ENCODE peak calls at places on chromosomes 12 and 14, in nine cellular contexts. P, V, Y, H, M, S, T, J and I are unnamed samples.

GRCh38 chr12:111954974-111955373 is 58.0 kb downstream of the TMEM116 start:
- DNase-seq in T (no peak), M (no peak), S (no peak), V (no peak), H (no peak), Y (no peak), J (no peak), P (peak), I (no peak)

GRCh38 chr12:91355150-91356006 is 172.8 kb upstream of the DCN start:
- DNase-seq in H (no peak), T (peak), Y (peak), J (no peak), M (peak), P (peak), S (peak), V (peak), I (peak)

GRCh38 chr12:108110844-108111243 is 18.2 kb upstream of the WSCD2 start:
- DNase-seq in S (no peak), T (no peak), P (no peak), M (no peak), V (no peak), J (no peak), Y (no peak), H (no peak), I (no peak)

GRCh38 chr12:39395866-39396265 is 47.1 kb downstream of the KIF21A start:
- DNase-seq in Y (no peak), V (no peak), S (no peak), H (no peak), T (no peak), M (no peak), P (no peak), J (no peak), I (no peak)

GRCh38 chr14:78524766-78525165 is 354.6 kb downstream of the NRXN3 start:
- DNase-seq in P (no peak), T (no peak), S (no peak), J (no peak), H (no peak), M (no peak), Y (no peak), V (no peak), I (peak)

GRCh38 chr14:33755358-33755757 is 195.5 kb downstream of the EGLN3 start:
- DNase-seq in V (no peak), P (peak), J (no peak), H (no peak), T (no peak), M (peak), Y (no peak), S (no peak), I (peak)

GRCh38 chr14:93103392-93104080 is 12.2 kb downstream of the ITPK1 start:
- DNase-seq in M (peak), P (no peak), J (no peak), S (peak), V (peak), H (peak), T (peak), Y (no peak), I (no peak)

GRCh38 chr12:6430124-6430989 is 14.4 kb upstream of the CD27 start:
- DNase-seq in H (no peak), T (no peak), V (peak), S (no peak), J (no peak), M (peak), Y (no peak), P (peak), I (peak)

GRCh38 chr14:23091294-23092225 is 3.4 kb downstream of the ACIN1 start:
- DNase-seq in V (no peak), P (no peak), T (no peak), H (no peak), J (no peak), Y (no peak), S (no peak), M (no peak), I (no peak)

GRCh38 chr14:69643430-69644200 is 32.2 kb downstream of the SUSD6 start:
- DNase-seq in V (no peak), T (no peak), H (peak), J (peak), Y (no peak), S (no peak), M (no peak), P (no peak), I (no peak)

GRCh38 chr12:94761559-94761958 is 111.2 kb upstream of the TMCC3 start:
- DNase-seq in T (no peak), H (no peak), V (no peak), S (no peak), P (no peak), M (peak), J (no peak), Y (no peak), I (peak)

GRCh38 chr12:111268738-111269572 is 99.9 kb downstream of the PHETA1 start:
- DNase-seq in M (peak), H (no peak), S (no peak), V (peak), T (no peak), P (peak), J (no peak), Y (peak), I (peak)

GRCh38 chr12:29990971-29991370 is 207.2 kb upstream of the TMTC1 start:
- DNase-seq in J (no peak), Y (no peak), M (peak), P (no peak), H (no peak), V (no peak), S (no peak), T (no peak), I (no peak)

GRCh38 chr12:112183141-112183581 is 57.8 kb downstream of the TRAFD1 start:
- DNase-seq in S (no peak), Y (no peak), J (no peak), H (no peak), M (peak), V (no peak), T (no peak), P (no peak), I (no peak)

GRCh38 chr12:107356266-107356936 is 263.1 kb upstream of the CRY1 start:
- DNase-seq in H (no peak), M (peak), V (no peak), P (no peak), Y (no peak), J (no peak), T (no peak), S (no peak), I (no peak)

GRCh38 chr12:108814462-108815211 is 42.7 kb downstream of the SSH1 start:
- DNase-seq in P (no peak), Y (no peak), M (no peak), T (no peak), S (no peak), H (no peak), J (no peak), V (no peak), I (no peak)

GRCh38 chr12:25482637-25483036 is 70.4 kb downstream of the LMNTD1 start:
- DNase-seq in H (no peak), Y (no peak), T (no peak), J (no peak), M (no peak), P (no peak), V (no peak), S (no peak), I (peak)

GRCh38 chr12:109764123-109764522 is 50.5 kb downstream of the FAM222A start:
- DNase-seq in M (no peak), H (no peak), V (peak), Y (no peak), J (no peak), P (peak), T (no peak), S (no peak), I (no peak)

GRCh38 chr12:5173511-5174011 is 129.9 kb downstream of the KCNA5 start:
- DNase-seq in J (no peak), T (no peak), P (no peak), S (no peak), M (no peak), V (no peak), H (no peak), Y (no peak), I (no peak)

GRCh38 chr14:54902143-54902520 is 494 bp downstream of the GCH1 start:
- DNase-seq in V (peak), Y (peak), P (peak), M (peak), S (no peak), T (peak), H (peak), J (no peak), I (peak)

GRCh38 chr12:112577473-112578334 is 159.0 kb downstream of the PTPN11 start:
- DNase-seq in T (no peak), M (no peak), Y (no peak), V (no peak), P (peak), J (no peak), H (no peak), S (no peak), I (peak)

GRCh38 chr12:83077037-83077436 is 390.3 kb downstream of the TMTC2 start:
- DNase-seq in T (no peak), V (no peak), S (no peak), H (no peak), P (no peak), J (no peak), M (no peak), Y (no peak), I (no peak)

GRCh38 chr14:39406560-39406959 is 25.7 kb downstream of the FBXO33 start:
- DNase-seq in T (no peak), S (no peak), M (no peak), Y (no peak), J (no peak), P (no peak), H (no peak), V (no peak), I (no peak)

GRCh38 chr14:73452341-73453191 is 5.8 kb downstream of the NUMB start:
- DNase-seq in J (no peak), M (peak), P (no peak), S (no peak), V (no peak), T (no peak), Y (no peak), H (no peak), I (peak)